ENCODE peak calls at places on chromosomes 11 and 22, in four cellular contexts. R is endothelial cell of umbilical vein, F is mammary epithelial cell, X is GM23338. K is an unnamed sample.

GRCh38 chr11:70145841-70146240 is 57.3 kb upstream of the FADD start:
- DNase-seq in F (no peak), X (no peak), R (no peak), K (no peak)

GRCh38 chr11:118522571-118523072 is 4.7 kb upstream of the TTC36 start:
- DNase-seq in F (peak; percentile 26), R (peak; percentile 28), X (peak; percentile 71), K (peak; percentile 20)

GRCh38 chr11:73323464-73323863 is 15.4 kb downstream of the ARHGEF17 start:
- DNase-seq in X (peak; percentile 92), F (no peak), R (peak; percentile 70), K (peak; percentile 70)

GRCh38 chr11:46279393-46280099 is 2.1 kb downstream of the CREB3L1 start:
- DNase-seq in X (no peak), R (peak; percentile 74), F (no peak), K (peak; percentile 71)

GRCh38 chr11:94727766-94728165 is 40.4 kb upstream of the AMOTL1 start:
- DNase-seq in R (no peak), F (no peak), X (no peak), K (no peak)

GRCh38 chr11:8016396-8016949 is 29.3 kb downstream of the EIF3F start:
- DNase-seq in X (peak; percentile 81), F (no peak), R (no peak), K (no peak)

GRCh38 chr22:27456696-27457503 is 344.7 kb downstream of the MN1 start:
- DNase-seq in X (no peak), F (peak; percentile 94), R (peak; percentile 29), K (peak; percentile 93)

GRCh38 chr11:44207292-44207691 is 102.6 kb downstream of the ALX4 start:
- DNase-seq in X (no peak), F (no peak), R (no peak), K (no peak)

GRCh38 chr11:61739966-61740365 is 12.5 kb upstream of the MYRF start:
- DNase-seq in F (no peak), X (no peak), R (no peak), K (no peak)

GRCh38 chr11:39209966-39210365 is 2249.5 kb downstream of the LRRC4C start:
- DNase-seq in F (no peak), R (no peak), X (no peak), K (no peak)

GRCh38 chr22:44172370-44173108 is 8.2 kb upstream of the PARVG start:
- DNase-seq in R (no peak), X (peak; percentile 42), F (no peak), K (no peak)

GRCh38 chr22:11628651-11629511 is 3899.1 kb upstream of the OR11H1 start:
- DNase-seq in F (no peak), X (no peak), R (no peak), K (no peak)

GRCh38 chr11:86990520-86990919 is 35.3 kb upstream of the FZD4 start:
- DNase-seq in R (no peak), F (peak; percentile 83), X (peak; percentile 81), K (peak; percentile 82)

GRCh38 chr22:39148727-39149535 is 3.5 kb downstream of the CBX7 start:
- DNase-seq in X (peak; percentile 83), R (peak; percentile 42), F (no peak), K (no peak)

GRCh38 chr11:61955031-61955415 is 4.9 kb downstream of the BEST1 start:
- DNase-seq in F (peak; percentile 21), R (no peak), X (peak; percentile 79), K (peak; percentile 40)

GRCh38 chr11:29293825-29294224 is 723.0 kb downstream of the KCNA4 start:
- DNase-seq in R (peak; percentile 81), X (no peak), F (peak; percentile 75), K (peak; percentile 87)

GRCh38 chr11:66459138-66459778 is 7.4 kb upstream of the PELI3 start:
- DNase-seq in F (no peak), R (no peak), X (no peak), K (no peak)

GRCh38 chr11:124421043-124421442 is 3.6 kb downstream of the OR8B4 start:
- DNase-seq in R (no peak), X (no peak), F (no peak), K (no peak)

GRCh38 chr11:117519170-117519569 is 191.5 kb downstream of the CEP164 start:
- DNase-seq in X (no peak), R (no peak), F (no peak), K (no peak)

GRCh38 chr11:129320485-129320884 is 55.2 kb upstream of the BARX2 start:
- DNase-seq in F (peak; percentile 27), X (no peak), R (no peak), K (no peak)

GRCh38 chr22:20889904-20890303 is 27.3 kb upstream of the CRKL start:
- DNase-seq in X (no peak), F (no peak), R (no peak), K (no peak)

GRCh38 chr11:67626970-67627369 is 2.8 kb downstream of the NUDT8 start:
- DNase-seq in X (no peak), R (no peak), F (no peak), K (no peak)

DNA sequence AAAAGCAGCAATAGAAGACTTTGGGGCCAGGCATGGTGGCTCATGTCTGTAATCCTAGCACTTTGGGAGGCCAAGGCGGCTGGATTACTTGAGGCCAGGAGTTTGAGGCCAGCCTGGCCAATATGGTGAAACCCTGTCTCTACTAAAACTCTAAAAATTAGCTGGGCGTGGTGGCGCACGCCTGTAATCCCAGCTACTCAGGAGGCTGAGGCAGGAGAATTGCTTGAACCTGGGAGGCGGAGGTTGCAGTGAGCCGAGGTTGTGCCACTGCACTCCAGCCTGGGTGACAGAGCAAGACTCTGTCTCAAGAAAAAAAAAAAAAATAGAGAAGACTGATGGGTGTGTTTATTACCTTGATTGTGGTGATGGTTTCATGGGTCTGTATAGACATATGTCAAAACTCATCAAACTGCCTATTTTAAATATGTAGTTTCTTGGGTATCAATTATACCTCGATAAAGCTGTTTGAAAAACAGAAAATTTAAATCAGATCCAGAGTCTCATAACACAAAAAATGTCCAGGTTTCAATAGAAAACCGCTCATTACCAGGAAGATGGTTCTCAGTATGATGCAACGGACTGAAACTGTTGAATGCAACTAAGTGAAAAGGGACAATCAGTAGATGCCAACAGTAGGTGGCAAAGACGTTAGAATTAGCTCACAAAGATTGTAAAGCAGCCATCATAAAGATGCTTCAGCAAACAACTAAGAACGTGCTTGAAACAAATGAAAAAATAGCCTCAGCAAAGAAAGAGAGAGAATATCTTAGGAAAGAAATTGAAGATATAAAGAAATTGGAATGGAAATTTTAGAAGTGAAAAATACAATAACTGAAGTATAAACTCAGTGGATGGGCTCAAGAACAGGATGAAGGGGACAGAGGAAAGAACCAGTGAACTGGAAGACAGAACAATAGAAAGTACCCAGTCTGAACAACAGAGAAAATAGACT is 33.1 kb upstream of the SEPTIN5 start:
- DNase-seq in X (no peak), R (no peak), F (no peak), K (no peak)
- H3K27ac ChIP-seq in X (no peak overlapping the region), R (no peak overlapping the region), F (no peak overlapping the region), K (no peak overlapping the region)

GRCh38 chr11:16382638-16383380 is 26.5 kb upstream of the SOX6 start:
- DNase-seq in X (no peak), R (no peak), F (no peak), K (peak; percentile 30)
- H3K4me3 ChIP-seq in X (no peak overlapping the region), R (no peak overlapping the region), F (no peak overlapping the region), K (no peak overlapping the region)

GRCh38 chr22:29030016-29030617 is 31.5 kb downstream of the C22orf31 start:
- DNase-seq in F (peak; percentile 94), R (no peak), X (peak; percentile 29), K (peak; percentile 81)
- TF ChIP-seq EZH2 in F (no peak), R (no peak), X (no peak), K (no peak)

GRCh38 chr11:130915556-130916237 is 582 bp downstream of the SNX19 start:
- DNase-seq in R (no peak), F (no peak), X (peak; percentile 17), K (no peak)
- H3K27ac ChIP-seq in R (peak overlapping the region; percentile 76), F (peak overlapping the region; percentile 62), X (no peak overlapping the region), K (peak overlapping the region; percentile 90)

GRCh38 chr22:16601437-16602223 is 9.0 kb upstream of the CCT8L2 start:
- DNase-seq in F (no peak), R (no peak), X (peak; percentile 17), K (no peak)
- H3K4me3 ChIP-seq in F (peak overlapping the region; percentile 48), R (no peak overlapping the region), X (peak overlapping the region; percentile 48), K (no peak overlapping the region)

GRCh38 chr11:6263664-6264063 is 4.0 kb downstream of the CCKBR start:
- DNase-seq in F (no peak), R (no peak), X (no peak), K (no peak)

GRCh38 chr11:6258571-6258998 is 1.1 kb upstream of the CCKBR start:
- DNase-seq in R (no peak), X (peak; percentile 71), F (no peak), K (no peak)

GRCh38 chr11:6259638-6260019 is at the start of gene CCKBR:
- DNase-seq in F (no peak), R (no peak), X (peak; percentile 72), K (no peak)

GRCh38 chr11:6258141-6258540 is 1.5 kb upstream of the CCKBR start:
- DNase-seq in X (peak; percentile 50), R (no peak), F (no peak), K (no peak)

DNA sequence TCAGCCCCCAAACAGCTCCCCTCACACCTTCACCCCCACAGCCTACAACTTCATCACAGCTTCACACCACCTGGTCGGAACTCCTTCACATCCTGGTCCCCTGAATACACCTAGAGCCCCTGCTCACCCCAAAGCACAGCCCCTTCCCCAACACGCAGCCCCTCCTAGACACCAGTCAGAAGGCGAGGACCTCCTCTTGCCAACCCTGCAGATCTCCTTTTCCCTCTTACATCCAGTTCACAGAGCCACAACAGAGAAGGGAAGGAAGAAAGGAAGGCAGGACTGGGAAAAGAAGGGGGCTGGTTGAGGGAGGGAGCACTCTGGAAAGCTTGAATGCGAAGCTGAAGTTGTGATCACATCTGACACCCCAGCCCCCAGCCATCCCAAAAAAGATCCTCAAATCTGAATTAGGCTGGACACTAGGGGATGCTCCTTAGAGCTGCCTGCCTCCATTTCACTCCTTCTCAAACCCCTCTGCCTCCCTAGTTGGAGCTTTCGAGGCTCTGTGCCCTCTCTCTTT is 629 bp downstream of the CCKBR start:
- DNase-seq in R (no peak), X (no peak), F (no peak), K (no peak)
- TF ChIP-seq EZH2 in R (no peak), X (peak; percentile 11), F (peak; percentile 74), K (no peak)

DNA sequence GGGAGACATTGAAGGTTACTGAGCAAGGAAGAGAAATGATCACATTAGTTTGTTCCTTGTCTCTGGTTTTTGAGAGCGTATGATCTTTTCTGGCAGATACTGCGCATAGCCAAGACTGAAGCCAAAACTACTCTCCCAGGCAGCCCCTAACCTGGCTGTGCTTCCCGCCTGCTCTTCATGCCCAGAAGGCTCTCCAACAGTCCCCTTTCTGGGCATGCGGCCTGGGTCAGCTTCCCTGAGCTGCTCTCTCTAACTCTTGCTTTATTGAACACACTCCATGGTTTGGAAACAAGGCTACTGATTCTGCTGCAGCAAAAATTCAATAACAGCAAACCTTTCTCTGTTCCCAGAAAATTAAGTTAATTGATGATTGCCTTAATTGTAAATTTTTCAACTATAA is 306.6 kb downstream of the BUD13 start:
- DNase-seq in X (no peak), F (no peak), R (no peak), K (no peak)
- H3K27ac ChIP-seq in X (no peak overlapping the region), F (no peak overlapping the region), R (no peak overlapping the region), K (no peak overlapping the region)

K was measured in astrocyte.